ENCODE peak calls at places on chromosome 3, in ten cellular contexts. J is neural crest cell; G is RWPE1; U is GM23338; Z is transverse colon; V is CD4-positive, alpha-beta T cell; W is HFFc6; A is retinal pigment epithelial cell; S is brain microvascular endothelial cell; O is progenitor cell of endocrine pancreas. C is an unnamed sample.

GRCh38 chr3:129305592-129306091 is 27.0 kb downstream of the HMCES start:
- DNase-seq in J (peak; percentile 62), G (peak; percentile 97), U (peak; percentile 100), Z (peak; percentile 76), V (no peak), W (peak; percentile 77), A (peak; percentile 78), S (peak; percentile 84), O (peak; percentile 62), C (peak; percentile 80)

GRCh38 chr3:102189564-102190339 is 245.1 kb upstream of the ZPLD1 start:
- DNase-seq in J (no peak), G (peak; percentile 25), U (no peak), Z (no peak), V (no peak), W (no peak), A (no peak), S (no peak), O (no peak), C (no peak)

GRCh38 chr3:122931636-122932035 is 95.9 kb downstream of the SEMA5B start:
- DNase-seq in J (no peak), G (peak; percentile 77), U (no peak), Z (no peak), V (no peak), W (no peak), A (no peak), S (no peak), O (no peak), C (no peak)

GRCh38 chr3:12934431-12934830 is 93.1 kb upstream of the RPL32 start:
- DNase-seq in J (no peak), G (no peak), U (no peak), Z (no peak), V (no peak), W (peak; percentile 51), A (peak; percentile 82), S (peak; percentile 20), O (no peak), C (no peak)

GRCh38 chr3:24522155-24522579 is 27.5 kb upstream of the THRB start:
- DNase-seq in J (no peak), G (no peak), U (peak; percentile 50), Z (no peak), V (no peak), W (no peak), A (no peak), S (no peak), O (peak; percentile 22), C (peak; percentile 21)

GRCh38 chr3:167406876-167407492 is 26.9 kb upstream of the ZBBX start:
- DNase-seq in J (peak; percentile 26), G (peak; percentile 53), U (peak; percentile 87), Z (peak; percentile 7), V (no peak), W (no peak), A (peak; percentile 45), S (peak; percentile 61), O (peak; percentile 37), C (peak; percentile 46)

GRCh38 chr3:112786002-112786590 is 60.6 kb downstream of the CD200R1L start:
- DNase-seq in J (no peak), G (no peak), U (no peak), Z (no peak), V (no peak), W (no peak), A (no peak), S (peak; percentile 81), O (no peak), C (no peak)

GRCh38 chr3:53264718-53265117 is 8.9 kb upstream of the TKT start:
- DNase-seq in J (no peak), G (no peak), U (no peak), Z (no peak), V (no peak), W (no peak), A (no peak), S (no peak), O (no peak), C (no peak)

GRCh38 chr3:177746259-177747021 is 549.2 kb upstream of the TBL1XR1 start:
- DNase-seq in J (no peak), G (no peak), U (no peak), Z (no peak), V (no peak), W (no peak), A (peak; percentile 38), S (peak; percentile 20), O (no peak), C (no peak)

GRCh38 chr3:151327571-151328198 is 1.7 kb downstream of the P2RY13 start:
- DNase-seq in J (no peak), G (no peak), U (peak; percentile 51), Z (no peak), V (no peak), W (no peak), A (no peak), S (no peak), O (no peak), C (no peak)

GRCh38 chr3:126897943-126898342 is 85.0 kb upstream of the PLXNA1 start:
- DNase-seq in J (no peak), G (no peak), U (no peak), Z (no peak), V (no peak), W (no peak), A (no peak), S (no peak), O (no peak), C (no peak)

GRCh38 chr3:34037263-34037662 is 238.8 kb downstream of the PDCD6IP start:
- DNase-seq in J (no peak), G (no peak), U (no peak), Z (no peak), V (no peak), W (no peak), A (no peak), S (no peak), O (no peak), C (no peak)

GRCh38 chr3:136329593-136329992 is 79.5 kb downstream of the PCCB start:
- DNase-seq in J (no peak), G (no peak), U (no peak), Z (no peak), V (no peak), W (no peak), A (no peak), S (no peak), O (no peak), C (no peak)

GRCh38 chr3:113783463-113783862 is 36.6 kb downstream of the ATP6V1A start:
- DNase-seq in J (no peak), G (no peak), U (no peak), Z (no peak), V (no peak), W (peak; percentile 99), A (peak; percentile 88), S (peak; percentile 92), O (no peak), C (no peak)

GRCh38 chr3:119294889-119295769 is 946 bp downstream of the ARHGAP31 start:
- DNase-seq in J (peak; percentile 20), G (peak; percentile 21), U (peak; percentile 74), Z (peak; percentile 48), V (peak; percentile 30), W (no peak), A (no peak), S (peak; percentile 36), O (no peak), C (no peak)

DNA sequence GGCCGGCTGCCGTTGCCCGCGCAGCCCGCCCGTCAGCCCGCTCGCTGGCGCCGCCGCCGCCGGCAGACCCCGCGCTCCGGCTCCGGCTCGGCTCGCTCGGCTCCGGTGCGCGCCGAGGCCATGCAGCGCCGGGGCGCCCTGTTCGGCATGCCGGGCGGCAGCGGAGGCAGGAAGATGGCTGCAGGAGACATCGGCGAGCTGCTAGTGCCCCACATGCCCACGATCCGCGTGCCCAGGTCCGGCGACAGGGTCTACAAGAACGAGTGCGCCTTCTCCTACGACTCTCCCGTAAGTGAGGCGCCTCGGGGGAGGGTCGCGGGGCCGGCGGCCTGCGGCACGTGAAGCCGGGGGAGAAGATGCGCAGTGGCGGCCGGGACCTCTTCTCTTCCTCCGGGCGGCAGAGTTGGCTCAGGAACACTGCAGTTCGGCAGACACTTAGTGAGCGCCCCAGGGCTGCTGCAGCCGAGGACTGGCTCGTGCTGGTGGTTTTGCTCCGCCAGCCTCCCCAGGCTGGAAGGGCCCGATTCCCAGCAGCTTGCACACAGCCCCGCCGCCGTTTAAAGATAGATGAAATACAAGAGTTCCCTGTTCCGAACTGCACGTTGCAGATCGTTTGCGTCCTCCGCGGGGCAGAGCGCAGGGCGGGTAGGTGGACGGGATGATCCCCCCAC is 401 bp downstream of the USP13 start:
- DNase-seq in J (peak; percentile 71), G (peak; percentile 64), U (peak; percentile 79), Z (peak; percentile 68), V (peak; percentile 47), W (peak; percentile 86), A (no peak), S (peak; percentile 75), O (peak; percentile 59), C (peak; percentile 49)
- TF ChIP-seq CTCF in J (no peak), G (no peak), U (no peak), Z (no peak), V (no peak), W (peak; percentile 8), A (no peak), S (no peak), O (no peak), C (no peak)

DNA sequence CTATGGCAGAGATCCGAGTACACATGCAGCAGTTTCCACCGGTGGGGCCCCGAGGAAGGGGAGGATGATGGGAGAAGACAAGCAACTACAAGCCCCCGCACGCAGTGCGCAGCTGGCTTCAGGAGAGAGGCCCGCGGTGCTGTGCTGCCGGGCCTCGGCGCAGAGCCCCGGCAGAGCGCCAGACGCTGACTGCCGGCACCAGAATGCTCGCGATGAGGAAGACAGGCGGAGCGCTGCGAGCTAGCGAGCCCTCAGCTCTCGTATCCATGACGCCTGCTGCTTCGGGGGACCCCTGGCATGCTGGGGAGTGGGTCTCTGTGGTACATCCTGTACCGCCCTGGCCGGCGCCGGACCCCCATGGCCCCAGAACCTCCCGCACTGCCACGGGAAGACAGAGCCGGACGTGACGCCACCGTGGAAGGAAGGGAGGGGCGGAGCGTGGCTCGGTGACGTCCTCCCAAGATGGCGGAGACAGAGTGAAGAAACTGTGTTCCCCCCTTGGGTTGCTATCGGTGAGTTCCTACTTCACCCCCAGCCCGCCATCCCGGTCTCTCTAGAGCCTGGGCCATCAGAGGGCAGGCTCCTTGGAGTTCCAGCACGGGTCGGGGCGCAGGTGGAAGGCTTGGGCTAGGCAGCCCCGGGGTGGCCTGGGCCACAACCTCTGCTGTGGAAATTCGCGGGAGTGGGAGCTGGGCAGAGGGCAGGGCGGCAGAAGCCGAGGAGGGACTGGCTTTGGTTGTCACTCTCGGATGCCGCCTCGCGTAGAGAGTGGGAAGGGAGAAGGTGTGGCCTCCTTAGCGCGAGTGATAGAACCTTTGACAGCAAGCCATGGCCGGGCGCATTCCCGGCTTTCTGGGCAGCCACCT is at the start of gene MYNN:
- DNase-seq in J (peak; percentile 79), G (peak; percentile 74), U (peak; percentile 94), Z (peak; percentile 95), V (peak; percentile 84), W (peak; percentile 82), A (peak; percentile 56), S (peak; percentile 85), O (peak; percentile 75), C (peak; percentile 88)
- TF ChIP-seq CTCF in J (no peak), G (no peak), U (no peak), Z (no peak), V (no peak), W (peak; percentile 51), A (peak; percentile 0), S (peak; percentile 24), O (peak; percentile 25), C (no peak)

GRCh38 chr3:131216801-131217200 is 164.8 kb upstream of the NUDT16 start:
- DNase-seq in J (no peak), G (peak; percentile 34), U (peak; percentile 21), Z (no peak), V (no peak), W (peak; percentile 64), A (peak; percentile 39), S (peak; percentile 90), O (no peak), C (no peak)
- TF ChIP-seq CTCF in J (no peak), G (no peak), U (no peak), Z (no peak), V (no peak), W (no peak), A (no peak), S (peak; percentile 51), O (no peak), C (no peak)

GRCh38 chr3:188664795-188665194 is 507.0 kb upstream of the TPRG1 start:
- DNase-seq in J (no peak), G (no peak), U (peak; percentile 63), Z (no peak), V (no peak), W (peak; percentile 15), A (no peak), S (no peak), O (no peak), C (no peak)
- TF ChIP-seq CTCF in J (peak; percentile 18), G (no peak), U (peak; percentile 61), Z (peak; percentile 9), V (no peak), W (peak; percentile 64), A (peak; percentile 34), S (peak; percentile 55), O (no peak), C (no peak)